ENCODE peak calls at places on chromosome 20, in six cellular contexts. X is naive thymus-derived CD8-positive, alpha-beta T cell; N is fibroblast of the aortic adventitia; K is NCI-H1694; P is stimulated activated CD4-positive, alpha-beta T cell treated with anti-CD3 and anti-CD28 coated beads, Interleukin-15, amount 100 ng/mL, for 1 hour; C is CMK. T is an unnamed sample.

GRCh38 chr20:25057234-25058050 is 497 bp downstream of the ACSS1 start:
- DNase-seq in X (peak; percentile 76), N (peak; percentile 24), K (no peak), P (peak; percentile 54), C (no peak), T (peak; percentile 51)

GRCh38 chr20:37309290-37309689 is 19.8 kb downstream of the MANBAL start:
- DNase-seq in X (no peak), N (no peak), K (no peak), P (no peak), C (no peak), T (no peak)

GRCh38 chr20:4787069-4787468 is 65.4 kb downstream of the PRND start:
- DNase-seq in X (no peak), N (peak; percentile 84), K (no peak), P (no peak), C (no peak), T (no peak)

GRCh38 chr20:47318027-47318595 is 38.4 kb downstream of the ZMYND8 start:
- DNase-seq in X (no peak), N (peak; percentile 82), K (no peak), P (no peak), C (no peak), T (no peak)

GRCh38 chr20:51216850-51217249 is 193.9 kb upstream of the KCNG1 start:
- DNase-seq in X (no peak), N (no peak), K (no peak), P (no peak), C (no peak), T (no peak)

GRCh38 chr20:25067102-25067987 is 9.4 kb upstream of the ACSS1 start:
- DNase-seq in X (no peak), N (no peak), K (no peak), P (no peak), C (no peak), T (no peak)

GRCh38 chr20:48819089-48819488 is 8.7 kb downstream of the PREX1 start:
- DNase-seq in X (no peak), N (no peak), K (no peak), P (no peak), C (no peak), T (no peak)

GRCh38 chr20:6026051-6026450 is 27.8 kb downstream of the LRRN4 start:
- DNase-seq in X (peak; percentile 4), N (no peak), K (no peak), P (no peak), C (no peak), T (no peak)

GRCh38 chr20:46406986-46407670 is 713 bp upstream of the ELMO2 start:
- DNase-seq in X (peak; percentile 70), N (no peak), K (peak; percentile 20), P (peak; percentile 82), C (peak; percentile 48), T (no peak)

GRCh38 chr20:50509923-50510705 is at the start of gene PTPN1:
- DNase-seq in X (peak; percentile 99), N (peak; percentile 98), K (peak; percentile 92), P (peak; percentile 99), C (peak; percentile 97), T (peak; percentile 99)

GRCh38 chr20:48656661-48657211 is 171.1 kb downstream of the PREX1 start:
- DNase-seq in X (no peak), N (no peak), K (no peak), P (no peak), C (no peak), T (no peak)

GRCh38 chr20:49100934-49101333 is 54.8 kb downstream of the CSE1L start:
- DNase-seq in X (no peak), N (no peak), K (no peak), P (no peak), C (no peak), T (no peak)

GRCh38 chr20:43916875-43917371 is 2.3 kb downstream of the TOX2 start:
- DNase-seq in X (no peak), N (peak; percentile 33), K (no peak), P (no peak), C (no peak), T (no peak)

GRCh38 chr20:39875493-39876110 is 813.4 kb downstream of the MAFB start:
- DNase-seq in X (no peak), N (no peak), K (no peak), P (no peak), C (no peak), T (no peak)

T was measured in endothelial cell of umbilical vein.